ENCODE peak calls at places on chromosomes 3 and 15, in five cellular contexts. V, T, S, C and D are unnamed samples. For H3K27me3 and H3K36me3, the result is how much of the 10 kb centered on the place peaks cover.

GRCh38 chr3:120348065-120348980 is 831 bp downstream of the LRRC58 start:
- DNase-seq in T (no peak), C (peak), S (peak), V (peak), D (peak)

GRCh38 chr15:96356494-96357455 is 26.3 kb downstream of the NR2F2 start:
- DNase-seq in C (peak), S (peak), T (no peak), V (peak), D (peak)

GRCh38 chr3:169769287-169770181 is at the start of gene ACTRT3:
- DNase-seq in T (peak), C (peak), V (peak), S (peak), D (peak)

GRCh38 chr3:194046995-194047681 is 88.8 kb upstream of the HES1 start:
- DNase-seq in V (no peak), C (no peak), T (no peak), S (peak), D (no peak)

GRCh38 chr15:34337557-34338306 is at the start of gene SLC12A6:
- DNase-seq in S (peak), C (peak), V (peak), T (peak), D (peak)

GRCh38 chr3:134017490-134017889 is 12.2 kb downstream of the SLCO2A1 start:
- DNase-seq in T (no peak), V (no peak), S (no peak), C (no peak), D (no peak)

GRCh38 chr15:42120285-42120684 is 25.9 kb upstream of the PLA2G4D start:
- DNase-seq in V (no peak), S (no peak), C (no peak), T (no peak), D (no peak)

GRCh38 chr15:34644061-34644460 is 60.6 kb upstream of the GOLGA8B start:
- DNase-seq in V (peak), C (peak), T (no peak), S (no peak), D (no peak)

GRCh38 chr3:132079150-132079549 is 44.3 kb upstream of the CPNE4 start:
- DNase-seq in T (no peak), V (peak), C (no peak), S (no peak), D (no peak)

GRCh38 chr3:16817201-16817600 is 67.6 kb upstream of the PLCL2 start:
- DNase-seq in C (no peak), S (no peak), V (no peak), T (no peak), D (no peak)

GRCh38 chr15:66476535-66476934 is 21.0 kb downstream of the SNAPC5 start:
- DNase-seq in V (no peak), C (no peak), S (no peak), T (no peak), D (no peak)

GRCh38 chr3:38636881-38637280 is 12.6 kb downstream of the SCN5A start:
- DNase-seq in C (no peak), S (no peak), T (no peak), V (no peak), D (no peak)

GRCh38 chr15:81074773-81075172 is 59.3 kb upstream of the CFAP161 start:
- DNase-seq in S (no peak), T (no peak), V (no peak), C (no peak), D (no peak)

GRCh38 chr3:36394176-36394575 is 13.9 kb downstream of the STAC start:
- DNase-seq in C (peak), V (no peak), T (no peak), S (no peak), D (no peak)

GRCh38 chr15:52037889-52038505 is 19.0 kb downstream of the MAPK6 start:
- DNase-seq in V (no peak), C (no peak), T (no peak), S (no peak), D (no peak)

GRCh38 chr3:29183346-29184087 is 97.4 kb upstream of the RBMS3 start:
- DNase-seq in T (no peak), C (peak), S (no peak), V (peak), D (no peak)

GRCh38 chr3:141797167-141797773 is 34.1 kb downstream of the GRK7 start:
- DNase-seq in C (no peak), T (peak), S (no peak), V (peak), D (peak)

GRCh38 chr3:146164071-146164470 is 3.1 kb upstream of the PLOD2 start:
- DNase-seq in T (no peak), C (no peak), S (no peak), V (no peak), D (no peak)

DNA sequence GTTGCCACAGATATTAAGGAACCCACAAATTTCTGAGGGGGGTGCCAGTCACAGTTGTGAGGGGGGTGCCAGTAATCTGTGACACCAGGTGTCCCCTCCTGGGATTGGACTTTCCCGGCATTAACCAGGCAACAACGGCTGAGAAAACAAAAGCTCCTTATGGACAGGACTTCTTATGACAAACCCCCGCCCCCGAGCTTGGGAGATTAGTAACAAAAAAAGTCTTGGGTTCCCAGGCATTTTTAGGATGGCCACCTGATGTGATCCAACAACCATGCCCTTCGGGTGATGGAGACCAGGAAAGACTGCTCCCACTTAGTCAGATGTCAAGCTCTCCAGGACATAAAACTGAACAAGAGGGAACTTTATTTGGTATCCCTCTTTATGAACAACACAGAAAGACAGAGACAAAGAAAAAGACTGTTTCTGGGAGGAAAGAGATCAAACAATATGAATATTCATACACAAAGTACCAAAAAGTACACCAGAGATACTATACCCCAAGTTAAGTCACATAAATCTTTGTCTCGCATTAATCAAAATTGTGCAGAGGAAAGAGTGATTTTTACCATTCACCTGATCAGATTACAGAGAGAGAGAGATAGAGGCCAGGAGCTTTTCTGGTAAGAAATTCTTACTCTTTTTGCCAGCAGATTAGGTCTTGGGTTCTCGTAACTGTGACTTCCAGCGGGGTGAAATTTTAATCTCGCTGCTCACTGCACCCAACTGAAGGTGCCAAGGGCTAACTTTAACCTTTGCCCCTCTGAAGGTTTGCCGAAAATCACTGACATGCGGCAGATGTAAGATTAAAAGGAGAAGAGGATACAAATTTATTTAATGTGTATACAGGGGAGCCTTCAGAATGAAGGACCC is 61.6 kb downstream of the OSTN start:
- DNase-seq in T (no peak), C (no peak), V (no peak), S (no peak), D (no peak)
- H3K4me3 ChIP-seq in T (no peak), C (no peak), V (no peak), S (no peak), D (no peak)

GRCh38 chr15:100879461-100880138 is at the start of gene ALDH1A3:
- DNase-seq in C (peak), V (peak), T (no peak), S (peak), D (peak)
- H3K27me3 ChIP-seq in C (under half), V (half or more), T (under half), S (under half), D (under half)

GRCh38 chr15:59138243-59138642 is 33.3 kb downstream of the CCNB2 start:
- DNase-seq in S (peak), V (peak), C (no peak), T (no peak), D (peak)
- H3K36me3 ChIP-seq in S (under half), V (under half), C (under half), T (under half), D (under half)

DNA sequence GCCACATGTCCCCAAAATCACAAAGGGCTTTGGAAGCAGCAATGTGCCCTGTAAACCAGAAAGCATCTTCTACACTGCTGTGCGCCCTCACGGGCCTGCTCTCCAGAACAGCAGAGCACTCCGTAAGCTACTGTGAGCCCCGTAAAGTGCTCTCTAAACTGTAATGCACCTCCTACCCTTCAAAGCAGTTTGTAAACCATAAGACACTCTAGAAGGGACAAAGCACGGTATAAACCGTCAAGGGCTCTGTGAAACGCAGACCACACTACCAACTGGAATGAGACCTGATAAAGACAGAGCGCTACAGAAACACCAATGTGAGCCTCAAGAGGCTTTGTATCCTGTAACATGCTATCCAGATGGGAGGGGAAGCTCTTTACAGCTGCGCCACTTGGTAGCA is 51.1 kb upstream of the FGD5 start:
- DNase-seq in S (peak), C (no peak), V (no peak), T (no peak), D (peak)
- H3K4me3 ChIP-seq in S (no peak), C (no peak), V (no peak), T (no peak), D (no peak)

GRCh38 chr3:183252108-183252782 is 808 bp upstream of the B3GNT5 start:
- DNase-seq in S (no peak), C (peak), V (no peak), T (no peak), D (no peak)

GRCh38 chr3:183254816-183255730 is 2.0 kb downstream of the B3GNT5 start:
- DNase-seq in C (peak), S (no peak), T (no peak), V (peak), D (peak)

GRCh38 chr3:183253364-183253960 is 409 bp downstream of the B3GNT5 start:
- DNase-seq in S (peak), C (no peak), V (peak), T (peak), D (peak)

GRCh38 chr3:183253961-183254815 is 1.1 kb downstream of the B3GNT5 start:
- DNase-seq in C (no peak), S (peak), V (peak), T (no peak), D (peak)

GRCh38 chr3:183252973-183253363 is at the start of gene B3GNT5:
- DNase-seq in T (no peak), S (peak), V (no peak), C (peak), D (peak)
- H3K27me3 ChIP-seq in T (under half), S (under half), V (under half), C (under half), D (under half)